ENCODE peak calls at places on chromosomes 4 and X, in six cellular contexts. P is fibroblast of mammary gland, L is AG09309, H is GM23338, X is AG10803, W is fibroblast of lung. U is an unnamed sample.

GRCh38 chrX:71292669-71293379 is 8.7 kb upstream of the ITGB1BP2 start:
- DNase-seq in P (peak), L (no peak), H (no peak), X (peak), W (peak), U (no peak)

GRCh38 chr4:169263791-169264392 is 6.9 kb downstream of the SH3RF1 start:
- DNase-seq in P (no peak), L (no peak), H (no peak), X (no peak), W (no peak), U (no peak)

GRCh38 chr4:147492761-147493160 is 11.9 kb downstream of the EDNRA start:
- DNase-seq in P (peak), L (peak), H (no peak), X (peak), W (peak), U (no peak)

GRCh38 chr4:39617534-39617933 is 21.1 kb downstream of the SMIM14 start:
- DNase-seq in P (no peak), L (no peak), H (no peak), X (no peak), W (no peak), U (no peak)

GRCh38 chr4:7322166-7322991 is 112.4 kb downstream of the PSAPL1 start:
- DNase-seq in P (no peak), L (no peak), H (peak), X (no peak), W (no peak), U (no peak)

GRCh38 chrX:35406386-35406785 is 391.8 kb upstream of the MAGEB16 start:
- DNase-seq in P (no peak), L (no peak), H (no peak), X (no peak), W (no peak), U (no peak)

GRCh38 chr4:186416451-186417060 is 138.8 kb downstream of the MTNR1A start:
- DNase-seq in P (no peak), L (no peak), H (peak), X (no peak), W (no peak), U (no peak)

GRCh38 chr4:52574036-52574435 is 85.1 kb downstream of the USP46 start:
- DNase-seq in P (no peak), L (no peak), H (no peak), X (peak), W (peak), U (no peak)

GRCh38 chr4:177008071-177008835 is 215.5 kb upstream of the VEGFC start:
- DNase-seq in P (peak), L (no peak), H (no peak), X (peak), W (peak), U (no peak)

GRCh38 chr4:140152760-140153418 is 1.1 kb downstream of the MAML3 start:
- DNase-seq in P (peak), L (no peak), H (peak), X (peak), W (peak), U (peak)

GRCh38 chr4:40915318-40916217 is 165.8 kb downstream of the NSUN7 start:
- DNase-seq in P (peak), L (no peak), H (no peak), X (peak), W (peak), U (no peak)

GRCh38 chr4:108794136-108794535 is 31.3 kb upstream of the ETNPPL start:
- DNase-seq in P (no peak), L (no peak), H (no peak), X (peak), W (peak), U (no peak)

GRCh38 chrX:25015486-25016360 is at the start of gene ARX:
- DNase-seq in P (peak), L (no peak), H (peak), X (peak), W (peak), U (peak)

GRCh38 chrX:107205770-107206696 is at the start of the genes DNAAF6 and NUP62CL:
- DNase-seq in P (peak), L (no peak), H (peak), X (no peak), W (peak), U (peak)

GRCh38 chrX:83469551-83469950 is 38.5 kb upstream of the POU3F4 start:
- DNase-seq in P (peak), L (no peak), H (peak), X (no peak), W (peak), U (peak)

GRCh38 chr4:165784672-165785071 is 88.4 kb upstream of the TLL1 start:
- DNase-seq in P (peak), L (no peak), H (no peak), X (no peak), W (no peak), U (no peak)

GRCh38 chrX:143536176-143536575 is 18.9 kb upstream of the SPANXN3 start:
- DNase-seq in P (no peak), L (no peak), H (no peak), X (no peak), W (no peak), U (no peak)

GRCh38 chr4:63717384-63717783 is 691.9 kb downstream of the TECRL start:
- DNase-seq in P (no peak), L (no peak), H (peak), X (no peak), W (no peak), U (no peak)

GRCh38 chrX:19879742-19880378 is 7.5 kb downstream of the SH3KBP1 start:
- DNase-seq in P (no peak), L (no peak), H (no peak), X (no peak), W (no peak), U (no peak)

GRCh38 chrX:44946771-44947170 is 73.8 kb downstream of the KDM6A start:
- DNase-seq in P (peak), L (no peak), H (no peak), X (no peak), W (peak), U (no peak)

GRCh38 chrX:51834076-51834475 is 59.3 kb upstream of the MAGED1 start:
- DNase-seq in P (no peak), L (no peak), H (no peak), X (no peak), W (no peak), U (no peak)

GRCh38 chr4:99723555-99724450 is 66.2 kb upstream of the C4orf54 start:
- DNase-seq in P (peak), L (peak), H (no peak), X (peak), W (peak), U (no peak)

GRCh38 chrX:39152106-39152649 is 350.9 kb downstream of the MID1IP1 start:
- DNase-seq in P (peak), L (no peak), H (peak), X (no peak), W (no peak), U (peak)

GRCh38 chrX:15436220-15436619 is 52.0 kb upstream of the VEGFD start:
- DNase-seq in P (peak), L (peak), H (no peak), X (peak), W (no peak), U (no peak)

GRCh38 chrX:47563801-47564315 is 2.9 kb downstream of the ARAF start:
- DNase-seq in P (peak), L (peak), H (no peak), X (no peak), W (peak), U (no peak)

DNA sequence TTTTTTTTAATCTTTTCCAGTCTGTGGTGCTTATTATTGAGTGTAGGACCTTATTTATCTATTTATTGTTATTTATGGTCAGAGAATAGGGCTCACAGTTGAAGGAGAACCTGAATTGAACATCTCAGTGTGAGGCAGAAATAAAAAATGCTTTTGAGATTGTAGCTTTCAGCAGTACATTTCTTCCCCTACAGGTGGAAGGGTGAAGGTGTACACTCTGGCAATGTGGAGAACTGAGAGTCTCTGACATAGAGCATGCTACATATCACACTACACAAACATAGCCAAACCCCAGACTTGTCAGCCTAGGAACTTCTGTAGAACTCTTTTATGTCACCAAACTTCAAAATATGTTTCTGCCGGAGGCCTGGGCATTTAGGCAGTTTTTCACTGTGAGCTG is 140.2 kb downstream of the STIM2 start:
- DNase-seq in P (no peak), L (no peak), H (peak), X (no peak), W (no peak), U (no peak)
- TF ChIP-seq CTCF in P (peak), L (no peak), H (peak), X (no peak), W (peak), U (peak)

GRCh38 chrX:7941390-7942042 is 14.3 kb upstream of the PNPLA4 start:
- DNase-seq in P (peak), L (no peak), H (peak), X (peak), W (peak), U (no peak)
- TF ChIP-seq CTCF in P (peak), L (peak), H (peak), X (peak), W (peak), U (peak)

GRCh38 chr4:84578540-84579409 is 4.2 kb upstream of the CDS1 start:
- DNase-seq in P (peak), L (peak), H (peak), X (peak), W (peak), U (no peak)
- TF ChIP-seq CTCF in P (peak), L (peak), H (peak), X (peak), W (peak), U (peak)

DNA sequence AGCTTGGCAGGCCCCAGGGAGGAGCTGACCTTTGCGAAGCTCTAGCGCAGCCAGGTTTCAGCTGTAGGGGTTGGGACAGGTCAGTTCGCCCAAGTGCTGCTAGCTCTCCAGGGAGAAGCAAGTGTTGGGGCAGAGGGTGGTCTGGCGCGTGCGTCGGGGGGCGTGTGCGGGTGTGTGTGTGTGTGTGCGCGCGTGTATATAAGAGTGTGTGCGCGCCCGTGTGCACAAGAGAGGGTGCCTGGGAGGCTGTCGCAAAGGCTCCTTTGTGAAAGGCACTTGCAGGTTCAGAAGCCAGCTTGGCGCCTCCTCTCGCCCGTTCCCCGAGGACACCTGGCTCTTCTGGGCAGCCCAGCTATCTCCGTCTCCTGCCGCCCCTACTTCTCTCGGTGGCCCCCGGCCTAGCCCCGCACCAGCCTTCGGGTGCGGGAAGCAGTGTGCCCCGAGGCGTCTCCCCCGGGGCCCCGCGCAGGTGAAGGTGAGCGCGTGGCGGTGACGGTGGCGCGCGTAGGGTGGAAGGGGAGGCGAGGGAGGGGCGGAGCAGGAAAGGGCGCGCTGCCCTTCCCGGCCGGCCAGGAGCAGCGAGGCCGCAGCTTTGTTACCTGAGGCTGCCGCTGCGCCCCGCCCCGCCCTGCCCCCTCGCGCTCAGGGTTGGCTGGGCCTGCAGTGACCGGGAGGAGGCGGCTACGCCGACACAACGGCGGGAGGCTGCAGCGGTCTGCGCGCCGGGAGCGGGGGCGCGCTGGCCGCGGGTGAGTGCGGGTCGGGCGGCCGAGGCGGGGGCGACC is at the start of gene FHDC1:
- DNase-seq in P (no peak), L (no peak), H (peak), X (no peak), W (peak), U (peak)
- TF ChIP-seq CTCF in P (no peak), L (no peak), H (no peak), X (no peak), W (no peak), U (no peak)

DNA sequence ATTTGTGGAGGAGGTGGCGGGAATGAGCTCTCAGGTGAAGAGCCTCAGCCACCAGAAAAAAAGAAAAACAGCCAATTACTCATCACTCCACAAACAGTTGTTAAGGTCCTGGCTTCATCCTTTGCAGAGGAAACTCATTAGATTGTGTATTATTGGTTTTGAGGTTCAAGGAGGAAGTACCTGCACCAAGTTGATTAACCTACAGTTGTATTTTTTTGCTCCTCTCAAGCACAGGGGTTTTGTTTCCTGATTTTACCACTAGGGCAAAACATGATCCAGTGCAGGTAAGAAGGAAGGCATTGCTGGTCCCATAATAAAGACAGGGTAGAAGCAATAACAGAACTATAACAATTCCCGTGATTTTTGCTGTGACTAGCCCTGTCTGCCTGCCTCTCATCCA is 84.0 kb upstream of the QRFPR start:
- DNase-seq in P (no peak), L (no peak), H (peak), X (no peak), W (no peak), U (no peak)
- TF ChIP-seq CTCF in P (no peak), L (no peak), H (peak), X (no peak), W (no peak), U (no peak)

DNA sequence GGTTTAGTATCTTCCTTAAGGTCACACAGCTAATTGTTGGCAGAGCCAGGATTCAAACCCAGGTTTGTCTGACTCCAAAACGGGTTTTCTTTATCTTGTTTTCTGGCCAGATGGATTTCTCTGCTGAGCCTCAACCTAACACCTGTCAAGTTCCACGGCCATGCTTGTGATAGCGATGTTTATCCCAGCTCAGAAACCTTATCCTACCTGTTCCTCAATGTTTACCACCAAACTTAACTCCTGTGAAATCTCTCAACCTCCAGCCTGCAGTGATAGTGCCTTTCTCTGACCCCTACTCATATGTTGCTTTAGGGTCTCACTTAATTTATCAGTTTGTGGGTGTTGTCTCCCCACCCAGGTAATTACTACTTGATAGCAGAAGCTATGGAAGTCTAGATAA is 246.0 kb downstream of the DCTD start:
- DNase-seq in P (no peak), L (no peak), H (no peak), X (no peak), W (no peak), U (no peak)
- TF ChIP-seq CTCF in P (no peak), L (no peak), H (no peak), X (no peak), W (no peak), U (no peak)

U was measured in GM10248.